ENCODE peak calls at places on chromosomes 7 and 10, in nine cellular contexts. B is astrocyte of the cerebellum; Q is brain microvascular endothelial cell; J is IMR-90; O is activated CD8-positive, alpha-beta T cell treated with anti-CD3 and anti-CD28 coated beads for 36 hours; R is heart left ventricle; E is cardiac fibroblast; Y is fibroblast of villous mesenchyme; L is right lobe of liver. M is an unnamed sample.

GRCh38 chr10:3500408-3500856 is 284.6 kb downstream of the KLF6 start:
- DNase-seq in B (peak; percentile 93), Q (peak; percentile 99), J (peak; percentile 90), O (no peak), R (peak; percentile 69), E (peak; percentile 100), Y (peak; percentile 91), L (no peak), M (no peak)

GRCh38 chr7:79436378-79436777 is 17.1 kb downstream of the MAGI2 start:
- DNase-seq in B (no peak), Q (no peak), J (no peak), O (no peak), R (no peak), E (no peak), Y (peak; percentile 54), L (no peak), M (no peak)

GRCh38 chr7:38025815-38026214 is 105.4 kb downstream of the EPDR1 start:
- DNase-seq in B (no peak), Q (no peak), J (no peak), O (no peak), R (no peak), E (no peak), Y (no peak), L (no peak), M (no peak)

GRCh38 chr10:93752761-93753160 is 5.0 kb upstream of the LGI1 start:
- DNase-seq in B (no peak), Q (peak; percentile 66), J (peak; percentile 34), O (no peak), R (no peak), E (peak; percentile 45), Y (peak; percentile 58), L (no peak), M (no peak)

GRCh38 chr7:95302976-95303375 is 21.4 kb downstream of the PON1 start:
- DNase-seq in B (no peak), Q (no peak), J (no peak), O (no peak), R (no peak), E (no peak), Y (no peak), L (no peak), M (no peak)

GRCh38 chr10:723973-724372 is 34.5 kb upstream of the DIP2C start:
- DNase-seq in B (no peak), Q (no peak), J (no peak), O (no peak), R (no peak), E (no peak), Y (no peak), L (no peak), M (no peak)

GRCh38 chr10:132276179-132276675 is 31.5 kb downstream of the STK32C start:
- DNase-seq in B (no peak), Q (no peak), J (no peak), O (no peak), R (no peak), E (no peak), Y (no peak), L (peak; percentile 40), M (no peak)

GRCh38 chr10:33047655-33048054 is 89.6 kb upstream of the ITGB1 start:
- DNase-seq in B (no peak), Q (no peak), J (peak; percentile 28), O (no peak), R (no peak), E (peak; percentile 31), Y (no peak), L (no peak), M (no peak)

GRCh38 chr7:106031271-106032029 is 68.4 kb downstream of the CDHR3 start:
- DNase-seq in B (no peak), Q (no peak), J (no peak), O (no peak), R (no peak), E (peak; percentile 50), Y (no peak), L (no peak), M (no peak)

GRCh38 chr10:75432176-75432575 is 752 bp downstream of the LRMDA start:
- DNase-seq in B (no peak), Q (no peak), J (no peak), O (no peak), R (no peak), E (no peak), Y (no peak), L (no peak), M (no peak)

GRCh38 chr10:102643346-102644065 is 773 bp upstream of the TRIM8 start:
- DNase-seq in B (no peak), Q (peak; percentile 70), J (peak; percentile 74), O (peak; percentile 59), R (peak; percentile 84), E (peak; percentile 88), Y (peak; percentile 76), L (peak; percentile 75), M (peak; percentile 43)

GRCh38 chr7:97179454-97180104 is 62.1 kb downstream of the SDHAF3 start:
- DNase-seq in B (peak; percentile 49), Q (peak; percentile 37), J (peak; percentile 65), O (peak; percentile 51), R (peak; percentile 27), E (peak; percentile 79), Y (peak; percentile 61), L (no peak), M (no peak)

GRCh38 chr7:76065016-76065612 is 17.2 kb downstream of the MDH2 start:
- DNase-seq in B (no peak), Q (no peak), J (no peak), O (peak; percentile 54), R (no peak), E (no peak), Y (no peak), L (peak; percentile 22), M (no peak)

GRCh38 chr10:78337646-78338391 is 304.2 kb downstream of the RPS24 start:
- DNase-seq in B (no peak), Q (no peak), J (peak; percentile 40), O (no peak), R (peak; percentile 4), E (no peak), Y (no peak), L (no peak), M (peak; percentile 11)

DNA sequence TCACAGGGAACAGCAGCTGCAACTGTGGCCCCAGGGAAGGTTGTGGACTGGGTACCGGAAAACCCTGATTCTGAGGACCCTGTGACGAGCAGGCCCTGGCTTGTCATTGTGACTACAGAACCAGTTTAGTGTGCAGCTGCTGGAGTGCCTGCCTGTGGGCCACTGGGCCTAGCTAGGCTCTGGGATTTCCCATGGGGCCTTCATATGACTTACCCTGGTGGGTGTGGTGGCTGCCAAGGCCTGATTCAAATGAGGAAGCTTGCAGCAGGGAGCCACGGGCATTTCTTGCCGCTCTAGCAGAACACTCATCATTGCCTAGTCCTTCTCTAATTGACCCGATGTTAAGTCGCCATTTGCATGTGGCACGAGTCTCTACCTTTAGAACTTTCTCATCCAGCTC is 14.7 kb upstream of the CAMK2G start:
- DNase-seq in B (no peak), Q (peak; percentile 45), J (peak; percentile 78), O (peak; percentile 69), R (peak; percentile 55), E (no peak), Y (peak; percentile 41), L (no peak), M (no peak)
- TF ChIP-seq CTCF in B (no peak), Q (no peak), J (no peak), O (no peak), R (no peak), E (no peak), Y (no peak), L (no peak), M (no peak)

GRCh38 chr10:28913436-28913835 is 236.1 kb downstream of the BAMBI start:
- DNase-seq in B (no peak), Q (no peak), J (no peak), O (no peak), R (no peak), E (no peak), Y (no peak), L (no peak), M (no peak)

GRCh38 chr10:28914721-28915120 is 237.4 kb downstream of the BAMBI start:
- DNase-seq in B (no peak), Q (peak; percentile 22), J (peak; percentile 34), O (no peak), R (no peak), E (peak; percentile 27), Y (no peak), L (no peak), M (no peak)

GRCh38 chr10:28913850-28914249 is 236.5 kb downstream of the BAMBI start:
- DNase-seq in B (no peak), Q (no peak), J (no peak), O (no peak), R (no peak), E (no peak), Y (no peak), L (no peak), M (no peak)

GRCh38 chr10:28912017-28912783 is 234.9 kb downstream of the BAMBI start:
- DNase-seq in B (no peak), Q (no peak), J (no peak), O (no peak), R (no peak), E (no peak), Y (no peak), L (no peak), M (no peak)

GRCh38 chr10:28915989-28916588 is 238.8 kb downstream of the BAMBI start:
- DNase-seq in B (no peak), Q (no peak), J (no peak), O (no peak), R (no peak), E (no peak), Y (no peak), L (no peak), M (no peak)
- TF ChIP-seq CTCF in B (no peak), Q (no peak), J (no peak), O (no peak), R (no peak), E (no peak), Y (no peak), L (no peak), M (no peak)

DNA sequence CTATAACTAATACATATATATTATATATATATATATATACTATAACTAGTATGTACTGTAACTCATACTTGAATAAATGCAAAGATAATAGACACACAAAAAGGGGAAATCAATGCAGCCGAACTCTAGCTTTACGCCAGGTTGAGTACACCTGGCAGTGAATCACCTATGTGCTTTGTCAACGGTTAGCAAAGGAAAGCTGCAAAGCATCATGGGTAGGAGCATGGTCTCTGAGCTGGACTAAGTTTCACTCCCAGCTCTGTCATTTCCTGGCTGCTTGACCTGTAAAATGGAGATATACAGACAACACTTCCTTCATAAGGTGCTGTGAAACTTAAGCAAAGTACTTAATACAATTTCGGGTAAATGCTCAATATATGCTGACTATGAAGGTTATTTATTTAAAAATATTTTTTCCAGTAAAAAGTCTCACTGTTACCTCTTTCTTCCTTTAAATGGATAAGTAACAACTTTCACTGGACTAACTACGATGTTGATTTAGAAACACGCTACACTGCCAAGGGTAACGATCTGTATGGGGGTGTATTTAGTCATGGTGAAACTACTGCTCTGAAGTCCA is 61.7 kb upstream of the ITGA8 start:
- DNase-seq in B (no peak), Q (no peak), J (no peak), O (no peak), R (no peak), E (no peak), Y (no peak), L (no peak), M (no peak)
- TF ChIP-seq CTCF in B (no peak), Q (no peak), J (no peak), O (no peak), R (no peak), E (no peak), Y (no peak), L (no peak), M (no peak)

DNA sequence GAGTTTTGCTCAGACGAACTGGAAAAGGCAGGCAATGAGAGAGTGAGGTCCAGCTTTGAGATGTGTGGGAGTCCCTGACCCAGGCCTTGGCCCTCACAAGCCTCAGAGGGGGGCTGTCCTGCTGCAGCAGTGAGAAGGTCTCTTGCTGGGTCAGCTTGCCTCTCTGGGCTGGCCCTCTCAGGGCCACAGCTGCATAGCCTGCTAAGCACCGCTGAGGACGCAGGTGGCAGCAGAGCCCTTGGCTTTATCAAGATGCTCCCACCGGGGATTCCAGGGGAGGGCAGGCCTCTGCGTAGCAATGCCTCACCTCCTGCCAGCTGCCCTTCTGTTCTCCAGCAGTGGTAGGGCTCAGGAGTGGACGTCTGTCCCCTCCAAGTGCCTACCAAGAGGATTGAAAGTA is 128.7 kb downstream of the COBL start:
- DNase-seq in B (no peak), Q (no peak), J (no peak), O (no peak), R (peak; percentile 29), E (no peak), Y (no peak), L (no peak), M (no peak)
- TF ChIP-seq CTCF in B (peak; percentile 33), Q (peak; percentile 46), J (no peak), O (no peak), R (no peak), E (no peak), Y (no peak), L (no peak), M (no peak)

M was measured in natural killer cell.